ENCODE peak calls at places on chromosomes 6 and 20, in five cellular contexts. Y is activated CD4-positive, alpha-beta T cell treated with anti-CD3 and anti-CD28 coated beads for 48 hours; N is stimulated activated CD8-positive, alpha-beta memory T cell treated with anti-CD3 and anti-CD28 coated beads, Interleukin-2, amount 100 ng/mL, for 1 hour; B is Right ventricle myocardium superior; E is CD4-positive, alpha-beta memory T cell. Z is an unnamed sample.

GRCh38 chr6:159608961-159609673 is 83.9 kb downstream of the SOD2 start:
- DNase-seq in Y (peak; percentile 41), B (no peak), N (no peak), E (no peak), Z (peak; percentile 31)

GRCh38 chr6:31094389-31094881 is 17.9 kb downstream of the C6orf15 start:
- DNase-seq in Y (peak; percentile 23), B (no peak), E (peak; percentile 57), N (no peak), Z (peak; percentile 68)

GRCh38 chr6:134503542-134504281 is 185.8 kb upstream of the SGK1 start:
- DNase-seq in N (no peak), B (no peak), E (no peak), Y (no peak), Z (no peak)

GRCh38 chr20:62651285-62652021 is 9.2 kb downstream of the SLCO4A1 start:
- DNase-seq in N (peak; percentile 59), B (peak; percentile 82), E (peak; percentile 86), Y (peak; percentile 84), Z (peak; percentile 10)

GRCh38 chr6:117605169-117605826 is 3.0 kb upstream of the GOPC start:
- DNase-seq in B (no peak), Y (peak; percentile 55), E (peak; percentile 57), N (no peak), Z (peak; percentile 80)

GRCh38 chr20:23629017-23629541 is 8.7 kb downstream of the CST3 start:
- DNase-seq in N (no peak), Y (no peak), B (peak; percentile 68), E (no peak), Z (no peak)

GRCh38 chr6:99613398-99613704 is 6.7 kb downstream of the PRDM13 start:
- DNase-seq in N (no peak), B (peak; percentile 59), E (no peak), Y (peak; percentile 64), Z (no peak)

GRCh38 chr6:1389791-1390070 is 355 bp downstream of the FOXF2 start:
- DNase-seq in E (no peak), Y (no peak), B (no peak), N (no peak), Z (no peak)